ENCODE peak calls at places on chromosomes 11 and 22, in seven cellular contexts. C, S, M, I, D, B and O are unnamed samples.

GRCh38 chr11:64643258-64643881 is 52.4 kb downstream of the SLC22A12 start:
- DNase-seq in S (no peak), C (no peak), D (no peak), I (no peak), B (no peak), M (no peak), O (no peak)

GRCh38 chr11:71153005-71153395 is 99.4 kb downstream of the SHANK2 start:
- DNase-seq in B (no peak), C (no peak), D (no peak), I (no peak), M (peak; percentile 31), S (peak; percentile 31), O (peak; percentile 40)

GRCh38 chr11:57481915-57482781 is 21.8 kb downstream of the RTN4RL2 start:
- DNase-seq in S (no peak), M (no peak), C (no peak), D (no peak), B (no peak), I (no peak), O (no peak)

GRCh38 chr22:30326704-30327362 is at the start of gene TBC1D10A:
- DNase-seq in S (peak; percentile 94), C (peak; percentile 91), I (peak; percentile 94), D (peak; percentile 96), B (peak; percentile 92), M (peak; percentile 86), O (peak; percentile 90)

GRCh38 chr11:36016263-36016662 is 72.4 kb downstream of the LDLRAD3 start:
- DNase-seq in S (peak; percentile 53), I (no peak), D (no peak), C (no peak), B (no peak), M (no peak), O (no peak)

GRCh38 chr11:10489444-10489785 is 34.4 kb downstream of the AMPD3 start:
- DNase-seq in D (no peak), I (no peak), M (no peak), B (no peak), S (no peak), C (no peak), O (no peak)

GRCh38 chr22:50342651-50343540 is at the start of gene PPP6R2:
- DNase-seq in C (peak; percentile 85), I (peak; percentile 84), B (peak; percentile 82), D (peak; percentile 93), S (peak; percentile 73), M (peak; percentile 35), O (peak; percentile 71)

GRCh38 chr22:24824250-24824649 is 18.2 kb downstream of the SGSM1 start:
- DNase-seq in B (no peak), D (no peak), M (no peak), S (no peak), I (no peak), C (no peak), O (no peak)

GRCh38 chr22:22810471-22810870 is 77.1 kb upstream of the IGLL5 start:
- DNase-seq in C (no peak), S (no peak), D (no peak), I (no peak), M (no peak), B (no peak), O (no peak)

GRCh38 chr22:38455063-38455529 is at the start of gene KCNJ4:
- DNase-seq in B (no peak), C (no peak), D (no peak), M (no peak), S (no peak), I (no peak), O (no peak)

GRCh38 chr11:8639655-8640054 is 42.8 kb downstream of the TRIM66 start:
- DNase-seq in M (no peak), C (no peak), S (no peak), I (no peak), D (no peak), B (no peak), O (no peak)

GRCh38 chr22:39463931-39464390 is 7.1 kb downstream of the MGAT3 start:
- DNase-seq in M (no peak), B (no peak), S (peak; percentile 74), D (peak; percentile 65), I (no peak), C (no peak), O (peak; percentile 35)

GRCh38 chr22:23274146-23274526 is 93.8 kb downstream of the BCR start:
- DNase-seq in D (no peak), M (no peak), C (no peak), B (no peak), S (no peak), I (no peak), O (no peak)

GRCh38 chr22:35191412-35191811 is 65.9 kb upstream of the HMGXB4 start:
- DNase-seq in B (no peak), M (peak; percentile 3), C (no peak), S (peak; percentile 33), I (no peak), D (no peak), O (peak; percentile 66)